ENCODE peak calls at places on chromosome 1, in five cellular contexts. M is sigmoid colon, X is HepG2, L is HCT116, O is spleen. T is an unnamed sample.

GRCh38 chr1:227489572-227489971 is 73.8 kb upstream of the ZNF678 start:
- DNase-seq in X (no peak), L (no peak), M (no peak), O (no peak), T (no peak)

GRCh38 chr1:25727026-25727818 is 72.8 kb upstream of the SELENON start:
- DNase-seq in M (peak; percentile 36), L (no peak), O (peak; percentile 49), X (no peak), T (no peak)

GRCh38 chr1:214476958-214477870 is 74.2 kb downstream of the PTPN14 start:
- DNase-seq in L (no peak), M (no peak), X (no peak), O (no peak), T (no peak)

GRCh38 chr1:244732846-244733450 is 80.0 kb downstream of the DESI2 start:
- DNase-seq in O (peak; percentile 55), L (no peak), X (no peak), M (no peak), T (no peak)

GRCh38 chr1:25194576-25195020 is 37.7 kb downstream of the SYF2 start:
- DNase-seq in L (no peak), X (no peak), O (no peak), M (no peak), T (no peak)

GRCh38 chr1:37038079-37038702 is 3.9 kb upstream of the GRIK3 start:
- DNase-seq in O (no peak), L (peak; percentile 7), M (no peak), X (no peak), T (peak; percentile 63)

GRCh38 chr1:158087320-158087927 is 93.3 kb upstream of the CD1D start:
- DNase-seq in X (peak; percentile 80), M (peak; percentile 78), O (peak; percentile 74), L (peak; percentile 70), T (peak; percentile 95)

GRCh38 chr1:165637427-165637826 is 6.4 kb downstream of the MGST3 start:
- DNase-seq in L (no peak), M (no peak), O (no peak), X (no peak), T (peak; percentile 8)

GRCh38 chr1:87941292-87941946 is 612.7 kb downstream of the LMO4 start:
- DNase-seq in M (no peak), L (no peak), O (no peak), X (no peak), T (peak; percentile 59)

GRCh38 chr1:101111461-101111860 is 85.9 kb upstream of the DPH5 start:
- DNase-seq in L (no peak), O (no peak), M (no peak), X (no peak), T (no peak)
- H3K4me1 ChIP-seq in L (no peaks in the 10 kb centered on the region), O (peaks cover 11% of the 10 kb centered on the region), M (no peaks in the 10 kb centered on the region), X (no peaks in the 10 kb centered on the region), T (no peaks in the 10 kb centered on the region)

DNA sequence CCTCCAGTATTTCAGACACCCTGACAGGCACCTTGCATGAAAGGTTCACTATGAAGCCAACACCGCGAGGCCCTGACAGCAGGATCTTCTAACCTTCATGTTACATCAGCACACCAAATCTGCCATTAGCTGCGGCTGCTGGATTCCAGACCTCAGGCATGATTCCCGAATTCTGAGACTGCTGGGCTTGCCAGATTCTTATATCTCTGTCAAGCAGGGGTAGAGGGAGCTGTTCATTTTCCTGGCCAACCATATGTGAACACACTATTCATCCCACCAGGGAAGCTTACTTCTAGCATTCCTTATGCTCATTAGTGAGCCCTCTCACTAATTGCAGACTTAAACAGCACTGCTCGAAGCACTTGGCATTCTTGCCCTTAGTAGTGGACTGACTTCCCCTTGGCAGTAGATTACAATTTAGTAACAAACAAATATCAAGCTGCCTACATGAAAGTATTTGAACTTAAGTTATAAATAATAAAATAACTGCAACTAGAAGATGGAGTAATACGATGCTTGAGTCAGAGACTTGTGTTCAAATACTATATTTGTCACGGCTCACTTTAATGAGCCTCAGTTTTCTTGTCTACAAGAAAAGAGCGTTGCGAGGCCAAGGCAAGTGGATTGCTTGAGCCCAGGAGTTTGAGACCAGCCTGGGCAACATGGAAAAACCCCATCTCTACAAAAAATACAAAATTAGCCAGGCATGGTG is 43.3 kb downstream of the NID1 start:
- DNase-seq in L (no peak), O (no peak), M (peak; percentile 89), X (no peak), T (no peak)
- TF ChIP-seq POLR2AphosphoS5 in L (no peak), O (no peak), M (peak; percentile 36), X (no peak), T (no peak)

DNA sequence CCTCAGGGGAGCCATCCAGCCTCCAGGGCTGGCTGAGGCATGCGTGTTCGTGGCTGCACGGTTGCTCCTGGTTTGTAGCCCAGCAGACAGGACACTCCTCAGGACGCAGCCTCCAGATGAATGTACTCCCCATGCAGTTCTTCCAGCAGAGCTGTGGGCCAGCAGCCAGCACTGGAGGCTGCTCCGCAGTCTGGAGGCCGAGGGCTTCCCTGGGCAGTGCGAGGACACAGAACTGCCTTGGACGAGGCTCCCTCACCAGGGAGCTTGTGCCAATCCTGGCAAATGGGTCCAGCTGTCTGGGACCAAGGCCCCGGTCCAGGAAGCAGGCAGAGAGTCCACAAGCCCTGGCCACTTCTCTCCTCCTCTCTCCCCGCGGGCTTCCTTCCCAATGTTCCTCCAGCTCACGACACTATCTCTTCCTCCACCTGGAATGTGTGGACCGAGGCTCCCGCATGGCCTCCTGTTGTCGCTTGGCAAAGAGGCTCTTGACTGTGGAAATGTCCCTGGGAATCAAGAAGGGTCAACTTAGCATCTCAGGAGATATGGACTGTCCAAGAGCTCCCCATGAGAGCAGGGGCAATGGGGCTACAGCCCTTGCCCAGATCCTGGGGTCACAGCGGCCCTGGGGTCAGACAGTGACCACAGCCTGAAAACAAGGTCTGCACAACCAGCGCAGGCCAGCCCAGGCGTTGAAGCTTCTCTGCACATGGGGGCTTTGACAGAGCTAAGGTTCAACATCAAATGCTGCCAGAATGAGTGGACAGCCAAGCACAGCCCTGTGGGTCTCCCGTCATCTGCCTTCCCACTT is 5.3 kb downstream of the EDN2 start:
- DNase-seq in M (peak; percentile 93), O (peak; percentile 73), X (no peak), L (no peak), T (no peak)
- H3K4me1 ChIP-seq in M (peaks cover 65% of the 10 kb centered on the region), O (no peaks in the 10 kb centered on the region), X (peaks cover 42% of the 10 kb centered on the region), L (peaks cover 23% of the 10 kb centered on the region), T (no peaks in the 10 kb centered on the region)

GRCh38 chr1:53968125-53968513 is 22.0 kb downstream of the LRRC42 start:
- DNase-seq in M (no peak), X (peak; percentile 69), O (no peak), L (no peak), T (no peak)
- TF ChIP-seq POLR2AphosphoS5 in M (no peak), X (no peak), O (no peak), L (no peak), T (no peak)

DNA sequence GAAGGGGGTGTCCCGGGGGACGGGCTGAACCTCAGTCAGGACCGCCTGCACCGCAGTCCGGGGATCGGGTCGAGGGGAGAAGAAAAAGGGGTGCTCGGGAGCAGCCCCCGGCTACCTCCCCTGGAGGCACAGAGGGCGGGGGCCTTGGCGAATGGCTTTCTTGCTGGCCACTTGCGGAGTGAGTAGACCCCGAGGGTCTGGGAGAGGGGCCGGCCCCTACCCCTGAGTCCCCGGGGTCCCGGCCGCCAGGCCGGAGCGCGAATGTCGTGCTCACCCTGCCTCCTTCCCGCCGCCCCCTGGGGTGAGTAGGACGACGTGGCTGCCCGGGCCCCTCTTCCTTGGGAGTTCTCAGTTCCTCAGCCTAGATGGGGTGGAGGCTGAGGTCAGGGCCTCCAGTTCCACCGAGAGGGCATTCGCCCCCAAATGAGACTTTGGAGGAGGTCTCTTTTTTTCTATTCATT is 113.0 kb downstream of the OSBPL9 start:
- DNase-seq in O (no peak), L (no peak), X (no peak), M (no peak), T (no peak)
- H3K4me1 ChIP-seq in O (peaks cover 5% of the 10 kb centered on the region), L (peaks cover 17% of the 10 kb centered on the region), X (peaks cover 57% of the 10 kb centered on the region), M (peaks cover 54% of the 10 kb centered on the region), T (peaks cover 35% of the 10 kb centered on the region)

GRCh38 chr1:235107368-235108184 is 21.1 kb downstream of the TOMM20 start:
- DNase-seq in M (no peak), O (no peak), L (no peak), X (no peak), T (no peak)
- TF ChIP-seq POLR2AphosphoS5 in M (no peak), O (no peak), L (peak; percentile 16), X (peak; percentile 22), T (no peak)

GRCh38 chr1:12165342-12165741 is 1.4 kb upstream of the TNFRSF1B start:
- DNase-seq in L (no peak), O (no peak), M (no peak), X (no peak), T (no peak)
- H3K4me1 ChIP-seq in L (peaks cover 54% of the 10 kb centered on the region), O (peaks cover 43% of the 10 kb centered on the region), M (peaks cover 56% of the 10 kb centered on the region), X (peaks cover 7% of the 10 kb centered on the region), T (no peaks in the 10 kb centered on the region)

DNA sequence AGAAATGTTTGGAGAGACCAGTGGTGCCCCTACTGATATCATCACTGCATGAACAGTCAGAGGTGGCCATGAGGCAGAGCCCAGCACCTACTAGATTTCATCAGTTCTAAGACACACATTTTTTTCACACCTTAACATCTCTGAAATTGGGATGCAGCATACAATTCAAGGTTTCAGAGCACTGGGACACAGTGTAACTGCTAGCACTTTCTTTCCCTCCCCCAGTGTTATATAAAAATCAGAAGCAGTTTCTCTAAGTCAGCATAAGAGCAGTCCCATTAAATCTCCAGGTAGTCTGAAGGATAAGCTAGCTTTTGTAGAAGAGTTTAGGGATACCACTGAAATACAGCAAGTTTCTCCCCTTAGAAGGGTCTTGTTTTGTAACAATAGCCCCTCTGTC is 10.0 kb upstream of the ANGPTL7 start:
- DNase-seq in O (no peak), L (no peak), X (no peak), M (no peak), T (no peak)
- TF ChIP-seq POLR2AphosphoS5 in O (no peak), L (no peak), X (no peak), M (no peak), T (no peak)

DNA sequence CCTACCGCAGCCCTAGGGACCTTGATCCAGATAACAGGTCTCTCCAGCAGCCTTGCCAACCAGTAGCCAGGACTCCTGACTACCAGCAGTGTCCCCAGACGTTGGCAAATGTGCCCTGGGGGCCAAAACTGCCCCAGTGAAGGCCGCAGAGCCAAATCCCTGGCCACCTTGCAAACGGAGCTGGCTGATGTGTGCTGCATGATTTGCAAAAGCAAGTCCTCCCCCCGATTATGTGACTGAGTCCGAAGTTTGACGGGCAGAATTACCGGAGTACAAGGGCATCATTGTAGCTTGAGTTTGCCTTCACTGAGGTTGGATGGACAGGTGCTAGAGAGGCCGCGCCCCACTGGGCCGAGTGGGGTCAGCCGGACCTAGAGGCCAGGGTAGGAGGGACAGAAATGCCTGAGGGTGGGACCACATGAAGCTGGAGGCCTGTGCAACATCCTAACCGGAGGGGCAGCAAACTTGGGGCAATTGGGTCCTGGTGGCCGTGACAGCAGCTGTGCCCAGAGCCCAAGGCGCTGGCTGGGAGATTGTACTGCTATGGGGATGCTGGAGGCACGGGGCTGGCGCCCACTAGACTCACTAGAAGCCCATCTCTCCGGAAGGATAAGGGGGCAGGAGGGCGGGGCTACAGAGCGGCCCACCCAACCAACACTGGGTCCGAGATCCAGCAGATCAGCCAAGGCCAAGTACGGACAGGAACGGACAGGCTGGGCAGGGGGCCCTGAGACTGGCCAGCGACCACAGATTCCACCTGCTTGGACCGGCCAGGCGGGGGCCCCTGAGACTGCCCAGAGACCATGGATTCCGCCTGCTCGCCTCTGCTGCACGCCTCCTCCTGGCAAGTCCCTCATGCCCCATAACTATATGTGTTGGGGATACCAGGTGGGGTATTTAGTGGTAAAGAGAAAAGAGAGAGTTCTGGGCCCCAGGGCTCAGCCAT is 2.8 kb downstream of the ARHGEF16 start:
- DNase-seq in X (peak; percentile 97), M (no peak), L (no peak), O (no peak), T (no peak)
- H3K4me1 ChIP-seq in X (peaks cover 87% of the 10 kb centered on the region), M (peaks cover 18% of the 10 kb centered on the region), L (peaks cover 49% of the 10 kb centered on the region), O (peaks cover 11% of the 10 kb centered on the region), T (peaks cover 18% of the 10 kb centered on the region)